ENCODE peak calls at places on chromosomes 12 and 14, in four cellular contexts. One of them, this sample, is unnamed.

GRCh38 chr12:46497739-46498138 is 125.2 kb upstream of the SLC38A2 start:
- DNase-seq in HCT116: no peak
- DNase-seq in K562: no peak
- DNase-seq in HepG2: no peak
- DNase-seq in this sample: no peak

GRCh38 chr14:22552001-22552826 is 36.8 kb downstream of the DAD1 start:
- DNase-seq in HCT116: no peak
- DNase-seq in K562: no peak
- DNase-seq in HepG2: no peak
- DNase-seq in this sample: no peak

GRCh38 chr14:78131201-78131600 is 39.0 kb upstream of the NRXN3 start:
- DNase-seq in HCT116: no peak
- DNase-seq in K562: no peak
- DNase-seq in HepG2: no peak
- DNase-seq in this sample: no peak

GRCh38 chr12:107304588-107305532 is 211.5 kb upstream of the CRY1 start:
- DNase-seq in HCT116: no peak
- DNase-seq in K562: no peak
- DNase-seq in HepG2: no peak
- DNase-seq in this sample: no peak

GRCh38 chr14:103534576-103535061 is 5.6 kb downstream of the TRMT61A start:
- DNase-seq in HCT116: no peak
- DNase-seq in K562: no peak
- DNase-seq in HepG2: no peak
- DNase-seq in this sample: no peak

GRCh38 chr14:39322807-39323206 is 89.1 kb downstream of the MIA2 start:
- DNase-seq in HCT116: no peak
- DNase-seq in K562: no peak
- DNase-seq in HepG2: no peak
- DNase-seq in this sample: no peak

GRCh38 chr12:84422340-84422739 is 490.3 kb downstream of the SLC6A15 start:
- DNase-seq in HCT116: no peak
- DNase-seq in K562: no peak
- DNase-seq in HepG2: no peak
- DNase-seq in this sample: no peak

GRCh38 chr14:77151245-77151644 is 9.7 kb upstream of the ZDHHC22 start:
- DNase-seq in HCT116: no peak
- DNase-seq in K562: peak
- DNase-seq in HepG2: no peak
- DNase-seq in this sample: peak

GRCh38 chr12:80936353-80936641 is 1.4 kb downstream of the LIN7A start:
- DNase-seq in HCT116: no peak
- DNase-seq in K562: no peak
- DNase-seq in HepG2: no peak
- DNase-seq in this sample: no peak

GRCh38 chr12:3803865-3804472 is 51.1 kb upstream of the CRACR2A start:
- DNase-seq in HCT116: peak
- DNase-seq in K562: peak
- DNase-seq in HepG2: peak
- DNase-seq in this sample: peak

GRCh38 chr12:55983229-55983849 is 9.5 kb downstream of the RAB5B start:
- DNase-seq in HCT116: no peak
- DNase-seq in K562: no peak
- DNase-seq in HepG2: no peak
- DNase-seq in this sample: no peak

GRCh38 chr12:118850244-118850825 is 131.0 kb upstream of the SRRM4 start:
- DNase-seq in HCT116: peak
- DNase-seq in K562: peak
- DNase-seq in HepG2: peak
- DNase-seq in this sample: peak

GRCh38 chr12:6951551-6952120 is 480 bp downstream of the PTPN6 start:
- DNase-seq in HCT116: no peak
- DNase-seq in K562: no peak
- DNase-seq in HepG2: no peak
- DNase-seq in this sample: no peak

GRCh38 chr12:26938660-26939185 is 453 bp downstream of the FGFR1OP2 start:
- DNase-seq in HCT116: peak
- DNase-seq in K562: no peak
- DNase-seq in HepG2: peak
- DNase-seq in this sample: no peak

GRCh38 chr12:111435661-111436201 is 30.0 kb downstream of the SH2B3 start:
- DNase-seq in HCT116: no peak
- DNase-seq in K562: no peak
- DNase-seq in HepG2: no peak
- DNase-seq in this sample: no peak

GRCh38 chr12:57795354-57795753 is 12.8 kb downstream of the TSFM start:
- DNase-seq in HCT116: no peak
- DNase-seq in K562: no peak
- DNase-seq in HepG2: no peak
- DNase-seq in this sample: no peak

GRCh38 chr12:112199136-112199535 is 73.8 kb downstream of the TRAFD1 start:
- DNase-seq in HCT116: no peak
- DNase-seq in K562: no peak
- DNase-seq in HepG2: no peak
- DNase-seq in this sample: no peak

GRCh38 chr12:1864867-1865266 is 44.5 kb downstream of the LRTM2 start:
- DNase-seq in HCT116: no peak
- DNase-seq in K562: no peak
- DNase-seq in HepG2: no peak
- DNase-seq in this sample: no peak

GRCh38 chr12:70196732-70197361 is 46.4 kb upstream of the CNOT2 start:
- DNase-seq in HCT116: no peak
- DNase-seq in K562: no peak
- DNase-seq in HepG2: no peak
- DNase-seq in this sample: no peak

GRCh38 chr12:100120355-100120754 is 22.3 kb downstream of the BLTP3B start:
- DNase-seq in HCT116: no peak
- DNase-seq in K562: no peak
- DNase-seq in HepG2: no peak
- DNase-seq in this sample: no peak

GRCh38 chr12:53064613-53065415 is 14.4 kb downstream of the SPRYD3 start:
- DNase-seq in HCT116: no peak
- DNase-seq in K562: no peak
- DNase-seq in HepG2: no peak
- DNase-seq in this sample: no peak

GRCh38 chr12:49346659-49347306 is at the start of gene DNAJC22:
- DNase-seq in HCT116: no peak
- DNase-seq in K562: peak
- DNase-seq in HepG2: no peak
- DNase-seq in this sample: no peak

GRCh38 chr12:40970320-40970907 is 217.7 kb upstream of the PDZRN4 start:
- DNase-seq in HCT116: peak
- DNase-seq in K562: no peak
- DNase-seq in HepG2: peak
- DNase-seq in this sample: no peak

GRCh38 chr12:105522166-105522825 is 191.8 kb downstream of the C12orf75 start:
- DNase-seq in HCT116: no peak
- DNase-seq in K562: no peak
- DNase-seq in HepG2: no peak
- DNase-seq in this sample: no peak

GRCh38 chr14:99684356-99684952 is 356 bp downstream of the CYP46A1 start:
- DNase-seq in HCT116: no peak
- DNase-seq in K562: no peak
- DNase-seq in HepG2: no peak
- DNase-seq in this sample: no peak

GRCh38 chr12:67991158-67991557 is 1.9 kb downstream of the IFNG-AS1 start:
- DNase-seq in HCT116: no peak
- DNase-seq in K562: no peak
- DNase-seq in HepG2: no peak
- DNase-seq in this sample: no peak

GRCh38 chr12:17652436-17652835 is 437.6 kb downstream of the RERGL start:
- DNase-seq in HCT116: no peak
- DNase-seq in K562: no peak
- DNase-seq in HepG2: no peak
- DNase-seq in this sample: no peak

DNA sequence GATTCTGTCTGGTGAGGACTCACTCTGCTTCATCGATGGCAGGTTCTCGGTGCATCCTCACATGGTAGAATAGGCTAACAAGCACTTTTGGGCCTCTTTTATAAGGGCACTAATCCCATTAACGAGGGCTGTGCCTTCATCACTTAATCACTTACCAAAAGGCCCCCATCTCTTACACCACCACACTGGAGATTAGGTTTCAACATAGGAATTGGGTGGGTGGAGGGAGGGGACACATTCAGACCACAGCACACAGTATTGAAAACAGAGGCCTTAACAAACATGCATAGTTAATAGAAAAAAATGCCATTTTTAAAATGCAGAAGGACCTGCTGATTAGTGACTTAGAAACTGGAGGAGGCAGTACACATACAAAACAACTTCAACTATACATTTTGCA is 61.6 kb downstream of the SPPL3 start:
- DNase-seq in HCT116: no peak
- DNase-seq in K562: no peak
- DNase-seq in HepG2: no peak
- DNase-seq in this sample: no peak
- H3K27ac ChIP-seq in HCT116: no peak
- H3K27ac ChIP-seq in K562: no peak
- H3K27ac ChIP-seq in HepG2: no peak
- H3K27ac ChIP-seq in this sample: no peak

GRCh38 chr12:78088391-78088832 is 257.7 kb downstream of the NAV3 start:
- DNase-seq in HCT116: no peak
- DNase-seq in K562: no peak
- DNase-seq in HepG2: no peak
- DNase-seq in this sample: no peak
- TF ChIP-seq ZNF274 in HCT116: no peak
- TF ChIP-seq ZNF274 in K562: no peak
- TF ChIP-seq ZNF274 in HepG2: no peak
- TF ChIP-seq ZNF274 in this sample: no peak

DNA sequence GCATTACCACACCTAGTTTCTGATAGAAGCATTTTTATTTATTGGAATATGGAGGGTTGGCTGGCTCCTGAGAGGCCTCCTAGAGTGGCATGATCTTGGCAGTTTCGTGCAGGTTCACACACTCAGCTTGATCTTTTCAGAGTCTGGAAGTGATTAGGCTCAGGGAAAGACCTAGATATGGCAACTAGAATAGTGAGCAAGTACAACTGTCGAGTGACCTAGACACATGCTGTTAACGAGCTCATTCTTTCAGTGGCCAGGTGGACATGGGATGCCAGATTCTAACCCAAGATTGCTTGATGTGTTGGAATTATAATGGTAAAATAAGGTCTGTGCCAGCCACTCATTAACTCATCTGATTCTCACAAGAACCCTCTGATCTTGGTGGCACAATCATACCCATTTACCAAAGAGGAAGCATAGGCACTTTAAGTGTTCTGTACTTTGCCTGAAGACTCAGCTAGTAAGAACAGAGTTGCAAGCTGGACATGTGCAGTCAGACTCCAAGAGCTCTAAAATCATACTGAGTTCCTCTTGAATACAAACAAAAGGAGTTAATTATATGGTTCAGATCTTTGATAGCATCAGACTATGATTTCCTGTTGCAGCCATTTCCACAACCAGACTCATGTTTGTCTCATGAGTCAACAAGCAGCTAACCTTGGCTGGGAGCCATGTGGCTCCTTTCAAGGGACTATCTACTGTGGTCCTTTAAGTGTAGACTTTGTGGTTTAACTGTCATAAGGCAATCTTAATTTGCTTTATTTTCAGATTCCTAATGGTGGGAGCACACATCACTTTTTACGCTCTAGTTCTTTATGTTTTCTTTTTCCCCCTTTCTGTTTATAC is 144.2 kb downstream of the PLEKHA5 start:
- DNase-seq in HCT116: peak
- DNase-seq in K562: peak
- DNase-seq in HepG2: peak
- DNase-seq in this sample: no peak
- H3K27ac ChIP-seq in HCT116: peak
- H3K27ac ChIP-seq in K562: peak
- H3K27ac ChIP-seq in HepG2: no peak
- H3K27ac ChIP-seq in this sample: no peak

DNA sequence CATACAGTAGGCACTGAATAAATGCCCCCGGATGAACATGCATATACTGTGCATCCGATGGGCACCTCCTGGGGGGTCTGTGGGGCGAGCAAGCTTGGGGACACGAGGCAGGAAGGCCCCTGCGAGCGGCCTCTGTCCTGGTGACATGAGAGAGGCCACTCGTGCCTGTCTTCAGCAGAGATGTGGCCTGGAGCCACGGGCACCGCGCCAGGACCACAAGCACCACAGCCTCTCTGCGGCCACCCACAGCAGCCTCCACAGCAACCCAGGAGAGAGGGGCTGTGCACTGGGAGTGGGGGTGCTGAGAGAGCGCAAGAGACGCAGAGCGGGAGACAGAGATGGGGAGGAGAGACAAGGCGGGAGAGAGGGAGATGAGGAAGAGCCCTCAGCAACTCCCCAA is 118.5 kb downstream of the RFLNA start:
- DNase-seq in HCT116: no peak
- DNase-seq in K562: no peak
- DNase-seq in HepG2: no peak
- DNase-seq in this sample: no peak
- TF ChIP-seq ZNF274 in HCT116: no peak
- TF ChIP-seq ZNF274 in K562: no peak
- TF ChIP-seq ZNF274 in HepG2: no peak
- TF ChIP-seq ZNF274 in this sample: no peak

GRCh38 chr14:104723651-104724406 is at the start of gene ADSS1:
- DNase-seq in HCT116: no peak
- DNase-seq in K562: peak
- DNase-seq in HepG2: peak
- DNase-seq in this sample: no peak
- H3K27ac ChIP-seq in HCT116: peak
- H3K27ac ChIP-seq in K562: peak
- H3K27ac ChIP-seq in HepG2: peak
- H3K27ac ChIP-seq in this sample: no peak

GRCh38 chr14:70416717-70417349 is at the start of gene SYNJ2BP:
- DNase-seq in HCT116: peak
- DNase-seq in K562: peak
- DNase-seq in HepG2: peak
- DNase-seq in this sample: peak
- TF ChIP-seq ZNF274 in HCT116: no peak
- TF ChIP-seq ZNF274 in K562: no peak
- TF ChIP-seq ZNF274 in HepG2: no peak
- TF ChIP-seq ZNF274 in this sample: no peak

GRCh38 chr14:60631842-60632241 is 17.4 kb downstream of the SIX1 start:
- DNase-seq in HCT116: no peak
- DNase-seq in K562: no peak
- DNase-seq in HepG2: no peak
- DNase-seq in this sample: no peak

GRCh38 chr14:60632777-60633176 is 16.5 kb downstream of the SIX1 start:
- DNase-seq in HCT116: no peak
- DNase-seq in K562: no peak
- DNase-seq in HepG2: no peak
- DNase-seq in this sample: no peak

GRCh38 chr14:60632257-60632656 is 17.0 kb downstream of the SIX1 start:
- DNase-seq in HCT116: no peak
- DNase-seq in K562: no peak
- DNase-seq in HepG2: no peak
- DNase-seq in this sample: no peak

GRCh38 chr14:60628892-60629291 is 20.4 kb downstream of the SIX1 start:
- DNase-seq in HCT116: no peak
- DNase-seq in K562: no peak
- DNase-seq in HepG2: no peak
- DNase-seq in this sample: no peak

DNA sequence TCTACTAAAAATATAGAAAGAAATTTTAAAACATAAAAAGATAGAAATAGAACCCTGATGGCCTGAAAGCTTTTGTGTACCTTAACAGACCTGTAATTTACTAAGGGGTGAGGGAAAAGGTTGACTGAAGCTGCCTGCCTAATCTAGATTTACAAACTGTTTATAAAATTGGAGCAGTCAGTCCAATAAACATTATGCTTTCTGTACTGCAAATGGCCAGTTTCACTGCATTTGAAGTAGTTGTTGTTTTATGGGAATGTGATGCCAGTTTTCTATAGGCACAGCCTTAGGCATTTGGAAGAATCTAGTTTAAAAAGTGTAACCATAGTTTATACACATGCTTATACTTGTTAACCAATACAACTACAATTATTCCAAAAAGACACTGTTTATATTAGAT is 19.1 kb downstream of the SIX1 start:
- DNase-seq in HCT116: no peak
- DNase-seq in K562: no peak
- DNase-seq in HepG2: no peak
- DNase-seq in this sample: no peak
- H3K27ac ChIP-seq in HCT116: no peak
- H3K27ac ChIP-seq in K562: no peak
- H3K27ac ChIP-seq in HepG2: no peak
- H3K27ac ChIP-seq in this sample: no peak

This sample was measured in H1.